ENCODE peak calls at places on chromosomes 7 and 10, in four cellular contexts. A is lung, B is GM23248, I is Peyer's patch. H is an unnamed sample. For H3K4me1 and H3K36me3, the result is how much of the 10 kb centered on the place peaks cover.

GRCh38 chr7:91784469-91784868 is 96.0 kb downstream of the MTERF1 start:
- DNase-seq in B (peak), A (no peak), I (no peak), H (peak)

GRCh38 chr10:100912013-100912608 is 652 bp upstream of the SLF2 start:
- DNase-seq in I (no peak), B (peak), A (no peak), H (no peak)

GRCh38 chr7:121341933-121342332 is 13.1 kb downstream of the WNT16 start:
- DNase-seq in B (peak), I (no peak), A (no peak), H (no peak)

GRCh38 chr10:87845624-87846377 is 17.5 kb downstream of the KLLN start:
- DNase-seq in A (no peak), I (no peak), B (peak), H (no peak)

GRCh38 chr10:79136227-79137005 is 67.7 kb downstream of the ZMIZ1 start:
- DNase-seq in B (no peak), I (no peak), A (no peak), H (peak)

GRCh38 chr7:126443951-126444350 is 808.8 kb downstream of the GRM8 start:
- DNase-seq in B (no peak), I (no peak), A (no peak), H (no peak)

GRCh38 chr7:134755422-134756022 is 23.9 kb upstream of the CALD1 start:
- DNase-seq in I (no peak), B (peak), A (no peak), H (peak)

GRCh38 chr10:99331207-99331803 is 2.1 kb downstream of the CNNM1 start:
- DNase-seq in A (no peak), B (peak), I (no peak), H (no peak)

GRCh38 chr10:50470798-50471582 is 152.8 kb downstream of the SGMS1 start:
- DNase-seq in I (no peak), B (peak), A (no peak), H (no peak)

GRCh38 chr10:106370751-106371150 is 793.8 kb downstream of the SORCS1 start:
- DNase-seq in I (no peak), B (no peak), A (no peak), H (no peak)

GRCh38 chr7:92633211-92633906 is 43.2 kb upstream of the FAM133B start:
- DNase-seq in I (peak), B (peak), A (no peak), H (peak)

GRCh38 chr7:101947899-101948298 is 130.5 kb downstream of the CUX1 start:
- DNase-seq in B (no peak), I (no peak), A (no peak), H (no peak)

GRCh38 chr7:115997221-115997620 is 33.3 kb downstream of the TFEC start:
- DNase-seq in B (no peak), I (no peak), A (no peak), H (no peak)

GRCh38 chr7:138097064-138097741 is 20.9 kb downstream of the AKR1D1 start:
- DNase-seq in B (peak), I (peak), A (no peak), H (no peak)

GRCh38 chr7:136325578-136325977 is 348.4 kb upstream of the MTPN start:
- DNase-seq in A (no peak), I (no peak), B (no peak), H (no peak)

GRCh38 chr7:15860264-15860949 is 173.9 kb upstream of the MEOX2 start:
- DNase-seq in B (no peak), A (no peak), I (no peak), H (no peak)
- H3K4me3 ChIP-seq in B (no peak), A (no peak), I (no peak), H (no peak)

DNA sequence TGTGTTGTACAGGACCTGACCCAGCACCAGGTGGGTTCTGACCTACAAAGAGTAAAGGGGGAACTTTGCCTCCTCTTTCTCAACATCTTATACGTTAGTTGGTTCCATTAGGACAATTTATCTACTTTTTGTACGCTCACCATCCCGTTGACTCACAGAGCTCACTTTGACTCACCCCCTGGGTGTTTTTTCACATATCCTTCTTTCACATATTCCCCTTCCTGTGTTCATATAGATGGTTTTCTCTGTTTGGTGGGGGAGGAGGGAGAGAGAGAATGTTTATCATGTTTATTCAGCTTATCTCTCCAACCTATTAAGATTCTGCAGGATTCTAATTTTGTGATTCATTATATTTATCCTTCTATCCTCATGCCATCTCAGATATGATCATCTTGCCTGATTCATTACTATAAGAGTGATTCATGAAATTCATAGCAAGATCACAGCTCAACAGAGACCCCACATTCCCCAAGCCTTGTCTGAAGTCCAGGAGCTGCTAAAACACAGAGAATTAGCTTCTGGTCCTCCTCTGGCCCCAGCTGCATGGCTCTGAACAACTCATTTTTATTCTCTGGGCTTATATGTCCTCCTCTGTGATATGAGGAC is 37.2 kb downstream of the PRSS2 start:
- DNase-seq in I (no peak), A (no peak), B (peak), H (peak)
- H3K4me1 ChIP-seq in I (under half), A (under half), B (under half), H (half or more)

GRCh38 chr10:71845410-71846406 is 5.3 kb downstream of the PSAP start:
- DNase-seq in I (no peak), A (no peak), B (peak), H (no peak)

GRCh38 chr10:71844695-71845094 is 6.4 kb downstream of the PSAP start:
- DNase-seq in A (no peak), B (no peak), I (no peak), H (no peak)

GRCh38 chr10:71848325-71849277 is 2.5 kb downstream of the PSAP start:
- DNase-seq in A (no peak), I (no peak), B (peak), H (no peak)

GRCh38 chr10:71847418-71847817 is 3.6 kb downstream of the PSAP start:
- DNase-seq in I (no peak), B (no peak), A (no peak), H (no peak)

GRCh38 chr10:71846816-71847215 is 4.2 kb downstream of the PSAP start:
- DNase-seq in A (no peak), B (no peak), I (no peak), H (no peak)
- H3K36me3 ChIP-seq in A (under half), B (under half), I (under half), H (under half)

DNA sequence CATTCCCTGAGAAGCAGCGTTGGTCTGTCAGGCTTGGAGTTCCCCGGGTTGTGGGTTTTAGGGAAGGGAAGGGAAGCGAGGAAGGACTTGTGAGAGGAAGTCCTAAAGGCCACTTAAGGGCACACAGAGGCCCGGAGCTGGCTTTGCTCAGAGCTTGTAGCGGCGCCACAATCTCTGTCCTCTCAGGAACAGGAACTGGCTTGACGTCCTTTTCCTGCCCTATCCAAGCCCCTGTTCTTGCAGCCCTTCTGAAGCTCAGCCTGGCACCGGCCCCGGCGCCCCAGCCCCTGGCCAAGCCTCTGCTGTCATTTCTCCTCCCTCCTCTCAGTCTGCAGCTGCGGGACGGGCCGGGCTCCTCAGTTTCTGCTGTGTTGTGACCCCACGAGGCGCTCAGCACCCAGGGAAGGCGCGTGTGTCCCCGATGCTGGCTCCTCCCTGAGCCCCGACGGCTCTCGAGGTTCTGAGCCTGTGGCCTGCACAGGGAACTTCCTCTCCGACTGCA is at the start of gene GIMAP8:
- DNase-seq in B (no peak), I (peak), A (peak), H (peak)
- H3K4me3 ChIP-seq in B (no peak), I (peak), A (peak), H (peak)

GRCh38 chr10:71980181-71981023 is 16.2 kb downstream of the CHST3 start:
- DNase-seq in A (no peak), B (peak), I (no peak), H (no peak)

GRCh38 chr10:71981868-71982230 is 17.7 kb downstream of the CHST3 start:
- DNase-seq in B (no peak), I (no peak), A (no peak), H (no peak)

GRCh38 chr10:71979692-71980062 is 15.5 kb downstream of the CHST3 start:
- DNase-seq in B (no peak), A (no peak), I (no peak), H (no peak)

GRCh38 chr10:71982269-71983178 is 18.3 kb downstream of the CHST3 start:
- DNase-seq in A (no peak), I (no peak), B (no peak), H (no peak)

GRCh38 chr10:71981024-71981867 is 17.1 kb downstream of the CHST3 start:
- DNase-seq in A (no peak), I (no peak), B (peak), H (no peak)
- H3K4me1 ChIP-seq in A (under half), I (under half), B (half or more), H (under half)

DNA sequence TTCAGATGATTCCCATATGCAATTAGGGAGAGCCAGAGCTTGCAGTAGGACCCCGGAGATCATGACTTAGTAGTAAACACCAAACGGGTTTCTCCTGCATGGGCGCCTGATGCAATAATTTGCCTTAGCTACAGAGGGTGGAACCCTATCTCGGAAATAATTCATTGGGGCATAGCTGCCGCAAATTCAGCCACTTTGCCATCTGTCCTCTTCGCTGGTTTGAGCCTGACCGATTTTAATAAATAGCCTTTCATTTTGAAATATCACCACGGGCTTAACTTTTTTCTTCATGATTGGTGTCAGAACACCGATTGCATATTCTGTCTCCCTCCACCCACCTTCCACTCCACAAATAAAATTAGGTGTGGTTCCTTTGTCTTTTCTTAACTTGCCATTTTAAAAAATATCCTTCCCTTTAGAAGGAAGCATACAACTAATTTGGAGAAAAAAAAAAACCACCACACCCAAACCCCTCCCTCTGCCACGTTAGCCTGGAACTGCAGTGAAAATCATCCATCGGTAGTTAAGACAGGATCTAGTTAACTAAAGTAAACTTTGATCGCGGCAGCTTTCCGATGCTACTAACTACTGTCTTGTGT is 1.5 kb downstream of the GARS1 start:
- DNase-seq in B (peak), A (no peak), I (no peak), H (no peak)
- H3K36me3 ChIP-seq in B (under half), A (under half), I (under half), H (under half)

DNA sequence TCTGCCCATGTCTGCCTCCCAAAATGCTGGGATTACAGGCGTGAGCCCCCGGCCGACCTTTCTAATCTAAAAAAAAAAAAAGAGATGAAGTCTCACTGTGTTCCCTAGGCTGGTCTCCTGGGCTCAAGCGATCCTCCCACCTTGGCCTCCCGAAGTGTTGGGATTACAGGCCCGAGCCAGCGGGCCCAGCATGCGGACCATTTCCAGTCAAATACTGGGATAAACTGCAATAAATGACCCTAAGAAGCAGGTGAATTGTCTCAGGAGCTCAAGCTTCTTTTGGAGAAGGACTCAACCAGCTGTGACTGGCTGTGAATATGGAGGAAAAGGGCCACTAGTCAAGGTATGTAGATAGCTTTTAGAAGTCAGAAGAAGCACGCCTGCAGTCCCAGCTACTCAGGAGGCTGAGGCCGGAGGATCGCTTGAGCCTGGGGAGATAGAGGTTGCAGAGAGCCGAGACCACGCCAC is 550 bp upstream of the CREM start:
- DNase-seq in A (no peak), I (no peak), B (no peak), H (no peak)
- H3K4me3 ChIP-seq in A (peak), I (peak), B (peak), H (peak)

GRCh38 chr10:1048732-1049424 is at the start of gene IDI1:
- DNase-seq in B (peak), A (peak), I (peak), H (peak)
- H3K4me1 ChIP-seq in B (under half), A (under half), I (under half), H (half or more)

H was measured in CD4-positive, CD25-positive, alpha-beta regulatory T cell.